ENCODE peak calls at places on chromosomes 3 and 15, in six cellular contexts. D is upper lobe of right lung, K is PC-9, B is IMR-90, C is psoas muscle, R is HepG2. L is an unnamed sample. For H3K4me1, the result is how much of the 10 kb centered on the place peaks cover.

GRCh38 chr15:83845230-83845629 is 191.3 kb downstream of the ADAMTSL3 start:
- DNase-seq in R (no peak), K (no peak), C (no peak), D (no peak), B (peak), L (no peak)

GRCh38 chr15:40746916-40747418 is 8.1 kb downstream of the RMDN3 start:
- DNase-seq in C (no peak), R (no peak), D (no peak), K (no peak), B (peak), L (no peak)

GRCh38 chr3:66498718-66499611 is 1.9 kb downstream of the LRIG1 start:
- DNase-seq in C (peak), D (no peak), R (no peak), K (no peak), B (peak), L (peak)

GRCh38 chr3:160150525-160150924 is 74.7 kb upstream of the C3orf80 start:
- DNase-seq in B (peak), R (no peak), D (no peak), K (no peak), C (no peak), L (no peak)

GRCh38 chr15:67927501-67928156 is 87.8 kb upstream of the RNU6-1 start:
- DNase-seq in B (peak), R (no peak), K (peak), D (peak), C (no peak), L (peak)

GRCh38 chr3:126548556-126549466 is 9.9 kb downstream of the C3orf22 start:
- DNase-seq in R (no peak), K (no peak), D (peak), B (no peak), C (peak), L (no peak)

GRCh38 chr3:197809356-197810020 is 18.4 kb downstream of the LRCH3 start:
- DNase-seq in R (no peak), K (no peak), C (no peak), D (no peak), B (peak), L (no peak)

GRCh38 chr3:128280466-128281455 is 127.5 kb downstream of the EEFSEC start:
- DNase-seq in D (no peak), B (no peak), C (no peak), K (no peak), R (no peak), L (no peak)

GRCh38 chr15:72078887-72079286 is 39.1 kb downstream of the MYO9A start:
- DNase-seq in D (no peak), R (no peak), C (no peak), K (no peak), B (no peak), L (no peak)

GRCh38 chr3:43477600-43477999 is 144.2 kb downstream of the ANO10 start:
- DNase-seq in K (no peak), C (peak), B (no peak), R (no peak), D (no peak), L (no peak)

DNA sequence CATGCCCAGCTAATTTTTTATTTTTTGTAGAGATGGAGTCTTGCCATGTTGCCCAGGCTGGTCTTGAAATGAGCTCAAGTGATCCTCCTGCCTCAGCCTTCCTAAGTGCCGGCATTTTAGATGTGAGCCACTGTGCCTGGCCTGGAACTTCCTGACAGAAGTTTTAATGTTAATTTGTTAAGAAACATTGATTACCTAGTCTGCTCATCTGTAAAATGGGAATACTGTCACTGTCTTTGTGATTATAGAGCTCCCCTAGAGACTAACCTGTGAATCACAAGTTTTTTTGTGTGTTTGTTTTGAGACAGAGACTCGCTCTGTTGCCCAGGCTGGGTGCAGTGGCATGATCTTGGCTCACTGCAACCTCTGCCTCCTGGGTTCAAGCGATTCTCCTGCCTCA is 4.3 kb upstream of the EIF3J start:
- DNase-seq in R (no peak), K (no peak), D (no peak), B (no peak), C (no peak), L (no peak)
- TF ChIP-seq CTCF in R (peak), K (peak), D (no peak), B (no peak), C (no peak), L (peak)

GRCh38 chr15:93048759-93049161 is 40.3 kb downstream of the RGMA start:
- DNase-seq in B (no peak), C (no peak), K (peak), R (no peak), D (peak), L (no peak)

GRCh38 chr15:93046721-93047120 is 42.3 kb downstream of the RGMA start:
- DNase-seq in R (no peak), K (no peak), B (no peak), C (peak), D (no peak), L (no peak)

GRCh38 chr15:93049233-93049632 is 39.8 kb downstream of the RGMA start:
- DNase-seq in B (no peak), D (no peak), K (no peak), C (no peak), R (no peak), L (no peak)

GRCh38 chr15:93048426-93048721 is 40.6 kb downstream of the RGMA start:
- DNase-seq in R (no peak), B (no peak), K (no peak), D (no peak), C (no peak), L (no peak)

DNA sequence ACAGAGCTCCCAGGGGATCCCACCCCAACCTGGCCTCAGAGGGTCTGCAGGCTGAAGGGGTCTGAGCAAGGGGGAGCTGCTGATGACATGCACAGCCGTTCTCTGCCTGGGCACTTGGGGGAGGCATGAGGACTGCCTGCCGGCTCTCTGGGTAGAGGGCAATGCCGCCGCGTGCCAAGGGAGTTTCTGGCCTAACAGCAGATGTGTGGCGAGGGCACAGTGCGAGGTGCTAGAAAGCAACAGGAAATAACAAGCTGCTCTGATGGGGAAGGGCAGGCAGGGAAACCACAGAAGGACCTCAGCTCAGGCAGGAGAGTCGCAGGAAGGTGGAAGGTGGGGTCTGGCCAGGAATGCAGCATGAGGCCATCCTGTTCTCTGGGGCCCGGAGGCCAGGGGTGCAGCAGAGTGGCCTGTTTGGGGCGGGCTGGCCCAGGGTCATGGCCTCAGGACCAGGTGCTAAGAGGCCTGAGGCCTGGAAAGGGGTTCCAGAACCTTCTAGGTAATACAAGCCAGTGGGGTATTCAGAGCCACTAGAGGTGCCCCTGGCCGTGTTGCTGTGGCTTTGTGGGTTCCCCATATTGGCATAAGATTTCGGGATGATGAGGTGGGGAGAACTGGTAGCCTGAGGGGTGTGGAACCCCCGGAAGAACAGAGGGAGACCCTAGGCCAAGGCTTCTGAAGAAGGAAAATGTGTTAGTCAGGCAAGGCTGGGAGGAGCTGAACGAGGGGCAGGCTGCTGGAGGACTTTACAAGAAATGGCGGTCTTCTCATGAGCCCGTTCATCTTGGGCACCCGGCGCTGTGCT is 41.2 kb downstream of the RGMA start:
- DNase-seq in B (no peak), D (no peak), C (no peak), K (peak), R (no peak), L (no peak)
- H3K4me1 ChIP-seq in B (under half), D (under half), C (under half), K (under half), R (under half), L (under half)

DNA sequence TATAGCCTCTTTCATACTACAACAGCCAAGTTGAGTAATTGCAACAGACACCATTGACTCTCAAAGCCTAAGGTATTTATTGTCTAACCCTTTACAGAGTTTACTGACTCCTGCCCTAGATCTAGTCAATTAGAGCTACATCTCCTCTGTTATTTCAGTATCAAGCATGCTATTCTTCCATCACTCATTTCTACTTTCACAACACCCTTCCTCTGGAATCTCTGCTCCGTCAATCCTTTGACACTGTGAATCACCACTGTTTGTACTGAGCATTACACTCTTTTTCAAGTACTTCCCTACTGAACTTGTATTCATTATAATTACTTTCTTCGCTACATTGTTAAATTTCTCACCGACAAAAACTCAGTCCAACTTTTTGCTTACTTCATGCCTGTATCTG is 121.8 kb downstream of the ZNF609 start:
- DNase-seq in R (no peak), B (peak), C (no peak), D (no peak), K (no peak), L (no peak)
- H3K27ac ChIP-seq in R (peak), B (no peak), C (no peak), D (no peak), K (no peak), L (no peak)

GRCh38 chr15:73564255-73564654 is 68.9 kb downstream of the NPTN start:
- DNase-seq in B (peak), R (no peak), C (no peak), K (peak), D (no peak), L (no peak)
- TF ChIP-seq CTCF in B (peak), R (no peak), C (no peak), K (peak), D (no peak), L (peak)

GRCh38 chr3:172106037-172106559 is 66.7 kb downstream of the FNDC3B start:
- DNase-seq in R (no peak), B (no peak), D (no peak), K (no peak), C (no peak), L (no peak)

GRCh38 chr3:172102123-172102882 is 62.9 kb downstream of the FNDC3B start:
- DNase-seq in D (no peak), R (no peak), K (no peak), C (no peak), B (no peak), L (no peak)

GRCh38 chr3:172102883-172103310 is 63.5 kb downstream of the FNDC3B start:
- DNase-seq in R (peak), D (no peak), C (no peak), K (no peak), B (no peak), L (peak)

GRCh38 chr3:172103724-172104123 is 64.3 kb downstream of the FNDC3B start:
- DNase-seq in D (no peak), K (peak), B (peak), C (no peak), R (no peak), L (peak)

GRCh38 chr3:172104471-172105072 is 65.2 kb downstream of the FNDC3B start:
- DNase-seq in D (no peak), C (no peak), K (no peak), R (no peak), B (no peak), L (peak)
- H3K4me1 ChIP-seq in D (half or more), C (half or more), K (under half), R (half or more), B (under half), L (under half)

GRCh38 chr3:58042947-58043707 is 34.9 kb downstream of the FLNB start:
- DNase-seq in K (no peak), C (no peak), D (no peak), R (no peak), B (no peak), L (no peak)
- H3K27ac ChIP-seq in K (peak), C (no peak), D (peak), R (peak), B (peak), L (no peak)

DNA sequence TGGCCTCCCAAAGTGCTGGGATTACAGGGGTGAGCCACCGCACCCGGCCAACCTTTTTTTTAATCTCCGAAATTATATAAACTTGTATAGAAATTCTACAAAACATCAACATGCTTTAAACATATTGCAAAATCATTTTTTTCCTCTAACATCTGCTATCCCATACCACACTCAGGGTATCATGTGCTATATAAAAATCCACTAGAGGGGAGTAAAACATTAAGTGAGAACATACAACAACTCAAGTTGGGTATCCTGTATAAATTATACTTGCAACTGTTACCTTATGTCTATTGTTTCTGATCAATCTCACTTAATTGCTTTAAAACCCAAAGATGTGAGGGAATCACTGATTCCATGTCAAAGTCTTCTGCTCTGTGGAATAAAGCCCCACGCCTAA is 71.9 kb upstream of the FBN1 start:
- DNase-seq in R (no peak), B (peak), C (no peak), D (no peak), K (no peak), L (no peak)
- TF ChIP-seq CTCF in R (no peak), B (peak), C (no peak), D (no peak), K (no peak), L (peak)

GRCh38 chr3:53254190-53254809 is 1.5 kb downstream of the TKT start:
- DNase-seq in C (no peak), R (no peak), D (no peak), K (no peak), B (no peak), L (no peak)
- H3K4me1 ChIP-seq in C (under half), R (half or more), D (under half), K (half or more), B (under half), L (under half)